ENCODE peak calls at places on chromosomes 16 and 17, in five cellular contexts. G is HepG2, R is GM12878, L is upper lobe of left lung, E is K562. D is an unnamed sample.

GRCh38 chr17:1449412-1449967 is 6.5 kb downstream of the CRK start:
- ATAC-seq in R (no peak), E (no peak), G (peak), L (peak), D (no peak)

GRCh38 chr16:59210955-59211541 is 476.9 kb upstream of the GOT2 start:
- ATAC-seq in L (peak), R (no peak), G (peak), E (no peak), D (peak)

GRCh38 chr16:10961231-10961630 is 16.9 kb downstream of the CLEC16A start:
- ATAC-seq in G (no peak), R (no peak), E (no peak), L (no peak), D (peak)

GRCh38 chr17:46106966-46107644 is 86.1 kb downstream of the KANSL1 start:
- ATAC-seq in E (no peak), G (no peak), R (no peak), L (no peak), D (no peak)

GRCh38 chr17:77214743-77215142 is 74.0 kb downstream of the SEC14L1 start:
- ATAC-seq in L (peak), G (peak), R (no peak), E (peak), D (no peak)

GRCh38 chr17:66547170-66547865 is 244.9 kb downstream of the PRKCA start:
- ATAC-seq in G (no peak), L (no peak), E (no peak), R (peak), D (no peak)

GRCh38 chr17:35889241-35889640 is 9.1 kb upstream of the CCL5 start:
- ATAC-seq in G (no peak), E (no peak), R (peak), L (no peak), D (no peak)

GRCh38 chr17:35044181-35044580 is 19.3 kb downstream of the RFFL start:
- ATAC-seq in L (no peak), G (no peak), R (no peak), E (no peak), D (no peak)

GRCh38 chr17:62751350-62751691 is 56.8 kb downstream of the MARCHF10 start:
- ATAC-seq in G (no peak), E (no peak), L (no peak), R (no peak), D (no peak)

GRCh38 chr16:21611178-21611545 is 11.8 kb downstream of the METTL9 start:
- ATAC-seq in R (no peak), G (no peak), E (peak), L (no peak), D (no peak)

GRCh38 chr17:1493291-1493980 is 950 bp upstream of the MYO1C start:
- ATAC-seq in E (no peak), L (peak), R (no peak), G (no peak), D (no peak)

GRCh38 chr17:65027305-65027704 is 29.2 kb downstream of the GNA13 start:
- ATAC-seq in G (peak), L (no peak), E (peak), R (peak), D (no peak)

GRCh38 chr17:5254903-5255521 is 20.4 kb upstream of the SCIMP start:
- ATAC-seq in R (peak), G (peak), L (no peak), E (no peak), D (no peak)

GRCh38 chr16:31093132-31093703 is 1.4 kb downstream of the VKORC1 start:
- ATAC-seq in E (peak), G (peak), L (no peak), R (peak), D (no peak)

GRCh38 chr16:17590711-17591654 is 120.2 kb upstream of the XYLT1 start:
- ATAC-seq in E (peak), R (no peak), G (no peak), L (no peak), D (no peak)

GRCh38 chr17:43475494-43476089 is 8.2 kb upstream of the DHX8 start:
- ATAC-seq in E (no peak), L (no peak), G (peak), R (no peak), D (no peak)

GRCh38 chr16:1884155-1884760 is 12.3 kb upstream of the MEIOB start:
- ATAC-seq in E (peak), R (peak), L (no peak), G (peak), D (no peak)

GRCh38 chr16:6428861-6429260 is 903.8 kb upstream of the RBFOX1 start:
- ATAC-seq in E (no peak), R (no peak), G (no peak), L (no peak), D (no peak)

GRCh38 chr16:81790277-81790676 is 11.2 kb downstream of the PLCG2 start:
- ATAC-seq in L (no peak), G (no peak), R (no peak), E (peak), D (no peak)

GRCh38 chr16:79331064-79331463 is 269.5 kb downstream of the MAF start:
- ATAC-seq in R (no peak), E (no peak), G (no peak), L (no peak), D (no peak)

GRCh38 chr17:18206962-18207361 is 18.5 kb upstream of the LLGL1 start:
- ATAC-seq in R (no peak), L (no peak), G (no peak), E (no peak), D (no peak)

GRCh38 chr17:21711182-21711581 is 18.9 kb downstream of the KCNJ18 start:
- ATAC-seq in E (no peak), G (no peak), R (no peak), L (no peak), D (no peak)

GRCh38 chr17:28119049-28119448 is 76.6 kb downstream of the NLK start:
- ATAC-seq in R (no peak), L (no peak), E (peak), G (no peak), D (no peak)

GRCh38 chr17:79897243-79898063 is 58.2 kb upstream of the CBX4 start:
- ATAC-seq in L (no peak), R (peak), G (peak), E (no peak), D (no peak)

GRCh38 chr17:34248807-34249496 is 6.1 kb upstream of the CCL2 start:
- ATAC-seq in L (no peak), G (no peak), E (no peak), R (no peak), D (no peak)

GRCh38 chr17:13001991-13002615 is 15.7 kb downstream of the ELAC2 start:
- ATAC-seq in R (no peak), E (no peak), L (no peak), G (no peak), D (no peak)

GRCh38 chr17:75011788-75012319 is 616 bp upstream of the MRPL58 start:
- ATAC-seq in E (no peak), L (peak), R (no peak), G (peak), D (peak)

GRCh38 chr16:46996391-46996790 is 22.9 kb upstream of the DNAJA2 start:
- ATAC-seq in R (peak), L (no peak), G (no peak), E (no peak), D (no peak)

GRCh38 chr16:79173101-79173500 is 427.4 kb downstream of the MAF start:
- ATAC-seq in L (no peak), E (no peak), G (no peak), R (no peak), D (no peak)

GRCh38 chr17:21199311-21199710 is 14.7 kb downstream of the TMEM11 start:
- ATAC-seq in R (no peak), E (peak), G (no peak), L (no peak), D (no peak)

GRCh38 chr16:58842746-58843145 is 108.6 kb upstream of the GOT2 start:
- ATAC-seq in E (no peak), L (no peak), G (no peak), R (peak), D (no peak)

GRCh38 chr16:4180511-4180910 is 61.4 kb downstream of the SRL start:
- ATAC-seq in G (no peak), E (no peak), R (no peak), L (no peak), D (no peak)

GRCh38 chr16:4179763-4180260 is 62.1 kb downstream of the SRL start:
- ATAC-seq in G (no peak), L (no peak), R (no peak), E (no peak), D (no peak)

GRCh38 chr16:4183258-4184037 is 58.4 kb downstream of the SRL start:
- ATAC-seq in E (peak), G (peak), R (peak), L (peak), D (peak)

GRCh38 chr16:4182581-4183257 is 59.2 kb downstream of the SRL start:
- ATAC-seq in E (no peak), R (peak), L (no peak), G (no peak), D (no peak)

DNA sequence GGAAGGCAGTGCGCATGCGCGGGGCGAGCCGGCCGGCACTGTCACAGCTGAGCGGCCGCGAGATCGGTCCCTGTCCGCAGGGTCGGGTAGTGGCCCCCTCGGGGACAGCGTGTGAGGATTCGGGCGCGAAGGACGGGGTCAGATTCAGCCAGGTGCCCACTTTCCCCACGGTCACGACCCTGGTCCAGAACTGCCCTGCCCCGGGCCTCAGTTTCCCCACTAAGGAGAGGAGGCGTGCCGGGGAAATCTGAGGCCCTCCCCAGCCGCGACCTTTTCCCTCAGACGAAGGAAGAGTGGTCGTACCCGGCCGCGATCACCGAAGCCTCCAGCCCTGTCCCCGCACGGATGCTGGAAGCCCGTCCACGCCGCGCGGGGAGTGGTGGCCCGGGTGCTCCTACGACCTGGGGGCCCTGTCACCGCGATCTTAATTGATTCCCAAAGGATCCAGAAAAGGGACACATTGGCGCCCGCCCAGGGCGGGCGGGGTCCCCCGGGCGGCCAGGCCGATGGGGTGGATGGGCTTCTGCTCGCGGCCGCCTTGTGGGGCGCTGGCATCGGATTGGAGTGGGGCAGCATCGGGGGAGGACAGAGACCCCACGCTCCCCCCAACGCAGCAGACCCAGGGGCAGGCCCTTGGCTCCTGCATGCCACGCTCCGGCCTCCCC is 57.7 kb downstream of the SRL start:
- ATAC-seq in G (no peak), R (no peak), L (peak), E (no peak), D (peak)
- TF ChIP-seq POLR2AphosphoS5 in G (no peak), R (no peak), L (no peak), E (no peak), D (no peak)

GRCh38 chr16:13291934-13292333 is 390.5 kb downstream of the SHISA9 start:
- ATAC-seq in G (no peak), L (no peak), E (no peak), R (no peak), D (no peak)
- TF ChIP-seq EP300 in G (no peak), L (no peak), E (no peak), R (no peak), D (no peak)

DNA sequence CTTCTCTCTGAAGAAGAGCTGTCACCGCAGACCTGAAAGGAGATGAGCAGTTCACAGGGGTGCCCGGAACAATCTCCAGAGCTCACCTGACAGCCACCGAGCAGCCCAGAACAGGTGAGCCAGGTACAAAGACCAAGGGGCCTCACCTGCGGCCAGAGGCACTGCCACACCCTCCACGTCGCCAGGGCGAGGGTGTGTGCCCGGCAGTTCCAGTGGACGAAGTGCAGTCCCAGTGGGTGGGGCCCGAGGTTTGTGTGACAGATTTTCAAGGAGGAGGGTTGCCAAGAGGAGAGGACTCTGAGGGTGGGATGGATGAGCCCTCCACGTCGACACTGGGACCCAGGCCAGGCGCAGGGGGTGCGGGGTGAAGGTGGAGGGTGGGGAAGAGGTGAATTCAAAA is 61.7 kb downstream of the SMPD3 start:
- ATAC-seq in G (no peak), E (no peak), L (no peak), R (no peak), D (no peak)
- TF ChIP-seq POLR2AphosphoS5 in G (no peak), E (no peak), L (no peak), R (no peak), D (no peak)

GRCh38 chr17:83099570-83100181 is 20.3 kb downstream of the METRNL start:
- ATAC-seq in G (peak), R (peak), E (no peak), L (no peak), D (peak)

GRCh38 chr17:83101805-83102480 is 22.5 kb downstream of the METRNL start:
- ATAC-seq in E (no peak), R (no peak), G (no peak), L (peak), D (peak)

GRCh38 chr17:83099086-83099540 is 19.7 kb downstream of the METRNL start:
- ATAC-seq in E (no peak), L (no peak), G (peak), R (no peak), D (no peak)

GRCh38 chr17:83100220-83100852 is 20.9 kb downstream of the METRNL start:
- ATAC-seq in G (no peak), E (no peak), R (no peak), L (no peak), D (no peak)

GRCh38 chr17:83100853-83101391 is 21.5 kb downstream of the METRNL start:
- ATAC-seq in L (peak), E (no peak), R (peak), G (peak), D (no peak)
- TF ChIP-seq EP300 in L (no peak), E (no peak), R (no peak), G (no peak), D (no peak)

DNA sequence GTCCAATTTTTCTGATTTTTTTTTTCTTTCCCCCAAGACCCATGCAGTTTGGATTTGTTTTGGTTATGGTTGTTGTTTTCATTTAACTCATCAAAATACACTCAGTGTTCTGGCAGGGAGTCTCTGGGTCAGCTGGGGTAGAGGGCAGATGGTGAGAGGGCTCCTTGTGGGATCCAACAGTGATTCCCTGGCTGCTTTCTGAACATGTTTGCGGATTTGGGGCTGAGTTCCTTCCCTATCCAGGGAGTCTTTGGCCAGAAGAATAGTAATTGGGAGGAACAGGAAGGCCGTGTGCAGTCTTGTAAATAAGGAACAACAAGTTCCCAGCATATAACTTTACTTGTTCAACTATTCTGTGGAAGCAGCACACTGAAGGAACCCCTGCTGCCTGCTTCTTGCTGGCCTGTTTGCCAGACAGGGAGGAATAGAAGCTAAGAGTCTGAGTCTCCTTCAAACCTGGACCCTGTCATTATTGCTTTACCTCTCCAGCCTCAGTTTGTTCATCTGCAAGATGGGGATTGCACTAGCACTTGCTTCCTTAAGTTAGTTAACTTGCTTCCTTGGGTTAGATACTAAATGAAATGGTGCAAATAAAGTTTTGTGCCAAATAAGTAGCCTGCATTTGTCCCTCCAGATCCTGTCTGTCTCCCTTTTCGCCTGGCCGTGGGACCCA is 32.1 kb downstream of the C17orf67 start:
- ATAC-seq in L (no peak), R (no peak), G (no peak), E (no peak), D (no peak)
- TF ChIP-seq POLR2AphosphoS5 in L (no peak), R (no peak), G (no peak), E (no peak), D (no peak)

GRCh38 chr16:56606688-56607618 is 1.4 kb upstream of the MT2A start:
- ATAC-seq in E (no peak), R (no peak), L (peak), G (peak), D (peak)

GRCh38 chr16:56604966-56605365 is 3.4 kb upstream of the MT2A start:
- ATAC-seq in G (no peak), L (no peak), R (no peak), E (no peak), D (no peak)

GRCh38 chr16:56603589-56603988 is 4.8 kb upstream of the MT2A start:
- ATAC-seq in L (no peak), R (no peak), E (peak), G (peak), D (no peak)

GRCh38 chr16:56606071-56606687 is 2.2 kb upstream of the MT2A start:
- ATAC-seq in L (no peak), G (no peak), R (no peak), E (no peak), D (no peak)

DNA sequence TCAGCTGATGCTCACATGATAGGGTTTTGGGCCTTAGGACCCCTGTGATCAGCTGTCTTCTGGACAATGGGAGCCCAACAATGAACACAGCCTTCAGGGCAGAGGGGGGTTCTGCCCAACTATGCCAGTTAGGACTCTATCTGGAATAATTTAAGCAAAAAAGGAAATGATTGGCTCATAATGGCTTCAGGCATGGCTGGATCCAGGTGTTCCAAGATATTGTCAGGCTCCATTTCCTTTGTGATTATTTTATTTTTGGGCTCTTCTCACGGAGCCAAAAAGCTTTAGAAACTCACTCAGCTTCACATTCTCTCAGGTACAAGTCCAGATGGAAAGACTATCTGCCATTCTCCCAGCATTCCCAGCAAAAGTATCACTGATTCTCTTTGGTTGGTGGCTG is 2.9 kb upstream of the MT2A start:
- ATAC-seq in L (no peak), E (no peak), R (no peak), G (no peak), D (no peak)
- TF ChIP-seq EP300 in L (no peak), E (no peak), R (no peak), G (no peak), D (no peak)

GRCh38 chr16:75248536-75249380 is 2.7 kb downstream of the BCAR1 start:
- ATAC-seq in E (no peak), L (no peak), R (no peak), G (no peak), D (no peak)

GRCh38 chr16:75244844-75245758 is 6.3 kb downstream of the BCAR1 start:
- ATAC-seq in E (peak), G (peak), L (peak), R (peak), D (peak)

GRCh38 chr16:75248142-75248535 is 3.3 kb downstream of the BCAR1 start:
- ATAC-seq in L (no peak), G (no peak), E (no peak), R (no peak), D (no peak)

GRCh38 chr16:75247249-75247648 is 4.2 kb downstream of the BCAR1 start:
- ATAC-seq in L (no peak), E (no peak), R (no peak), G (no peak), D (no peak)

GRCh38 chr16:75246504-75247205 is 4.8 kb downstream of the BCAR1 start:
- ATAC-seq in E (no peak), R (no peak), L (no peak), G (no peak), D (no peak)
- TF ChIP-seq POLR2AphosphoS5 in E (no peak), R (no peak), L (no peak), G (peak), D (no peak)

D was measured in gastroesophageal sphincter.